ENCODE peak calls at places on chromosomes 7 and 10, in four cellular contexts. One of them, this sample, is unnamed.

GRCh38 chr10:2798340-2798739 is 269.0 kb upstream of the PFKP start:
- DNase-seq in kidney epithelial cell: no peak
- DNase-seq in spleen: no peak
- DNase-seq in Calu3: no peak
- DNase-seq in this sample: no peak

GRCh38 chr10:8054498-8055407 is at the start of gene GATA3:
- DNase-seq in kidney epithelial cell: peak
- DNase-seq in Calu3: peak
- DNase-seq in spleen: peak
- DNase-seq in this sample: no peak

GRCh38 chr10:79488303-79488702 is 24.0 kb upstream of the EIF5AL1 start:
- DNase-seq in kidney epithelial cell: peak
- DNase-seq in spleen: no peak
- DNase-seq in Calu3: peak
- DNase-seq in this sample: no peak

GRCh38 chr10:48623607-48624132 is 18.8 kb upstream of the ARHGAP22 start:
- DNase-seq in Calu3: no peak
- DNase-seq in spleen: no peak
- DNase-seq in kidney epithelial cell: peak
- DNase-seq in this sample: no peak

GRCh38 chr10:71083457-71083975 is 128.9 kb upstream of the UNC5B start:
- DNase-seq in kidney epithelial cell: no peak
- DNase-seq in Calu3: no peak
- DNase-seq in spleen: peak
- DNase-seq in this sample: no peak

GRCh38 chr10:90193240-90193985 is 492.0 kb downstream of the KIF20B start:
- DNase-seq in kidney epithelial cell: no peak
- DNase-seq in spleen: no peak
- DNase-seq in Calu3: no peak
- DNase-seq in this sample: no peak

GRCh38 chr10:96873756-96874467 is 41.8 kb downstream of the LCOR start:
- DNase-seq in kidney epithelial cell: no peak
- DNase-seq in Calu3: no peak
- DNase-seq in spleen: no peak
- DNase-seq in this sample: no peak

GRCh38 chr7:132503415-132503814 is 72.9 kb downstream of the PLXNA4 start:
- DNase-seq in Calu3: no peak
- DNase-seq in spleen: peak
- DNase-seq in kidney epithelial cell: no peak
- DNase-seq in this sample: no peak

GRCh38 chr10:79244841-79245504 is 102.3 kb upstream of the PPIF start:
- DNase-seq in kidney epithelial cell: no peak
- DNase-seq in Calu3: no peak
- DNase-seq in spleen: peak
- DNase-seq in this sample: no peak

GRCh38 chr7:88217675-88218427 is 2.0 kb downstream of the SRI start:
- DNase-seq in Calu3: no peak
- DNase-seq in kidney epithelial cell: no peak
- DNase-seq in spleen: no peak
- DNase-seq in this sample: no peak

GRCh38 chr7:93316730-93317129 is 84.6 kb downstream of the VPS50 start:
- DNase-seq in Calu3: no peak
- DNase-seq in spleen: no peak
- DNase-seq in kidney epithelial cell: no peak
- DNase-seq in this sample: no peak

GRCh38 chr7:122553761-122554160 is 145.2 kb downstream of the RNF133 start:
- DNase-seq in spleen: no peak
- DNase-seq in Calu3: no peak
- DNase-seq in kidney epithelial cell: no peak
- DNase-seq in this sample: no peak

GRCh38 chr10:1776127-1776662 is 38.9 kb upstream of the ADARB2 start:
- DNase-seq in spleen: no peak
- DNase-seq in kidney epithelial cell: no peak
- DNase-seq in Calu3: no peak
- DNase-seq in this sample: no peak

DNA sequence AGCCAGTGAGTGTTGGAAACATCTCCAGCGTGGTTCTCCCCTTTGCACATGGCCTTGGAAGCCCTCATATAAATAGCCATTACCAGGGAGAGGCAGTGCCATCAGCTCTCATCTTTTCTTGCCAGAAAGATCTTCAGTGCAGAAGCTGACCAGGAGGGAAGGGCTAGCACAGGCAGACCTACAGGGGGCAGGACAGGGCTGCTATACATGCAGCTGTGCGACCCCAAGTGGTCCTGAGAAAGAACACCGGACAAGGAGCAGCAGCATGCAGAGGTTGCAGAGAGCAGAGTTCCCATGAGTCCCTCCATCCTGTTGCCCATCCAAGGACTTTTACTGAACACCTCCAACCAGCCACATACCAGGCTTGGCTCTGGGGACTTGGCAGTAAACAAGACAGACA is 17.1 kb downstream of the GRID1 start:
- DNase-seq in spleen: peak
- DNase-seq in Calu3: no peak
- DNase-seq in kidney epithelial cell: no peak
- DNase-seq in this sample: no peak
- TF ChIP-seq CTCF in spleen: no peak
- TF ChIP-seq CTCF in Calu3: no peak
- TF ChIP-seq CTCF in kidney epithelial cell: peak
- TF ChIP-seq CTCF in this sample: no peak

DNA sequence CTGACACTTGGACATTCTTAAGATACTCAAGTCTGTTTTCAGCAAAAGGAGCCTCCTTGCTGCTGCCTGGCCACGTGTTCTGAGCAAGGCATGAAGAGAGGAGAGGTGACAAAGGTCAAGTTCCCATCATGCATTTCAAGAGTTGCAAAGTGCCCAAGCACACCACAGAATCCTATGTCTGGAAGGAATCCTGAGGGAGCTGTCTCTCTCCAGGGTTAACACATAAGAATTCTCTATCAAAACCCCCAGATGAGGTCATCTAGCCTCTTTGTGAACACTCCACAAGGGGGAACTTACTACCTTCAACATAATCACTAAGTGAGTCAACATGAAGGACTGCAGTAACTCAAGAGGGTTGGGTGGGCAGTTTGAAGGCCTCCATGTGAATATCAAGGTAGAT is 155.5 kb downstream of the RNF216 start:
- DNase-seq in spleen: no peak
- DNase-seq in Calu3: no peak
- DNase-seq in kidney epithelial cell: peak
- DNase-seq in this sample: no peak
- TF ChIP-seq CTCF in spleen: no peak
- TF ChIP-seq CTCF in Calu3: no peak
- TF ChIP-seq CTCF in kidney epithelial cell: no peak
- TF ChIP-seq CTCF in this sample: no peak

DNA sequence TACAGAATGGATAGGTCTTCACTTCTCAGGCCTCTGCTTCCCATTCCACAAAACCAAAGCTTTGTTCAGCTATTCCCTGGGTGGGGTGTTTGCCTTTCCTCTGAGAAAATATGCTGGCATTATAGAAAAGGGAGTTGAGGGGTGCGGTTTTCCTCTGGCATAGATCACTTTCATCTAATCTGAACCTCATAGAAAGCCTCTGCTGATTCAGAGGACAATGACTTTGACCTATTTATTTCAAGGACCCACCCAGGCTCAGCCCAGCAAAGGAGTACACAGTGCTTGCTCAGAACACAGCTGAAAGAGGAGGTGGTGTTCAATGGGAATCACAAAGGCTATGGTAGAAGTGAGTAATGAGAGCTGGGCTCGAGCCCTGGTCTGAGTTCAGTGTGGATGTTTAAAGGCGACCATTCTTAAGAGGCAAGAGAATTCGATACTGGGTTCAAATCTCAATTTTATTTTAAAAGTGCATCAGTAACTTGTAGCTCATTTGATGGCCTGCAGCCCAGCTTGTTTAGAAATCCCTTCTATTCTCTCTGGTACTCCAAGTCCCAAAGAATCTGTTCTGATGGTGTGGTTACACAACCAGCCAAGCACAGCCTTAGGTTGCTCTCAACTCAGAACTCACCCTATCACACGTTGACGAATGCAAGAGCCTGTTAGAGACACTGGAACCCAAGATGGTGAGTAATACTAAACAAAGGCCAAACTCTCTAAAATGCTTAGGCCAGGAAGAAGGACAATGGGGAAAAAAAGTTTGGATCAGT is 1012.8 kb downstream of the LRMDA start:
- DNase-seq in Calu3: no peak
- DNase-seq in kidney epithelial cell: no peak
- DNase-seq in spleen: no peak
- DNase-seq in this sample: no peak
- TF ChIP-seq CTCF in Calu3: no peak
- TF ChIP-seq CTCF in kidney epithelial cell: no peak
- TF ChIP-seq CTCF in spleen: no peak
- TF ChIP-seq CTCF in this sample: no peak

GRCh38 chr7:44811571-44811970 is 15.1 kb downstream of the PPIA start:
- DNase-seq in kidney epithelial cell: no peak
- DNase-seq in Calu3: no peak
- DNase-seq in spleen: no peak
- DNase-seq in this sample: no peak

GRCh38 chr7:44811093-44811492 is 14.6 kb downstream of the PPIA start:
- DNase-seq in spleen: no peak
- DNase-seq in kidney epithelial cell: no peak
- DNase-seq in Calu3: peak
- DNase-seq in this sample: no peak

GRCh38 chr7:44819292-44819691 is 22.8 kb downstream of the PPIA start:
- DNase-seq in spleen: no peak
- DNase-seq in kidney epithelial cell: no peak
- DNase-seq in Calu3: no peak
- DNase-seq in this sample: no peak

DNA sequence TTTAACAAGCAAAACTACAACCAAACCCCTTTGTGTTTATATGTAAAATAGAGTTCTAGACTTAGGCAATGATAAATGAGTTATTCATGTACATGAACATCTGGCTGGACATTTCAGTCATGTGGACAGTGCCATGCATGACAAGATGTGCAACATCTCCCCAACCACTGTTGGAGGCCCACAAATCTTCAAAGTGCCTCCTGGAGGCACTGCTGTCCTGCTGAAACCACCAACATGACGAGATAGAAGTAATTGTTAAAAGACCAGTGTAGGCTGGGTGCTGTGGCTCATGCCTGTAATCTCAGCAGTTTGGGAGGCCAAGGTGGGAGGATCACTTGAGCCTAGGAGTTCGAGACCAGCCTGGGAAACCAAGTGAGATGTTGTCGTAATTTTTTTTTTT is 18.5 kb downstream of the PPIA start:
- DNase-seq in Calu3: no peak
- DNase-seq in spleen: no peak
- DNase-seq in kidney epithelial cell: no peak
- DNase-seq in this sample: no peak
- TF ChIP-seq CTCF in Calu3: no peak
- TF ChIP-seq CTCF in spleen: no peak
- TF ChIP-seq CTCF in kidney epithelial cell: no peak
- TF ChIP-seq CTCF in this sample: no peak

GRCh38 chr7:2607122-2607912 is 24.5 kb upstream of the TTYH3 start:
- DNase-seq in spleen: peak
- DNase-seq in Calu3: no peak
- DNase-seq in kidney epithelial cell: no peak
- DNase-seq in this sample: no peak

GRCh38 chr7:2610466-2610865 is 21.3 kb upstream of the TTYH3 start:
- DNase-seq in spleen: no peak
- DNase-seq in Calu3: no peak
- DNase-seq in kidney epithelial cell: no peak
- DNase-seq in this sample: no peak

GRCh38 chr7:2610898-2611297 is 20.9 kb upstream of the TTYH3 start:
- DNase-seq in kidney epithelial cell: no peak
- DNase-seq in spleen: no peak
- DNase-seq in Calu3: no peak
- DNase-seq in this sample: no peak

GRCh38 chr7:2607913-2608899 is 23.6 kb upstream of the TTYH3 start:
- DNase-seq in spleen: no peak
- DNase-seq in kidney epithelial cell: no peak
- DNase-seq in Calu3: no peak
- DNase-seq in this sample: no peak

GRCh38 chr7:2609001-2609411 is 22.8 kb upstream of the TTYH3 start:
- DNase-seq in kidney epithelial cell: no peak
- DNase-seq in Calu3: no peak
- DNase-seq in spleen: no peak
- DNase-seq in this sample: no peak
- TF ChIP-seq CTCF in kidney epithelial cell: peak
- TF ChIP-seq CTCF in Calu3: no peak
- TF ChIP-seq CTCF in spleen: peak
- TF ChIP-seq CTCF in this sample: no peak

GRCh38 chr7:127629268-127629854 is 11.4 kb upstream of the PAX4 start:
- DNase-seq in spleen: no peak
- DNase-seq in kidney epithelial cell: no peak
- DNase-seq in Calu3: peak
- DNase-seq in this sample: no peak
- TF ChIP-seq CTCF in spleen: peak
- TF ChIP-seq CTCF in kidney epithelial cell: peak
- TF ChIP-seq CTCF in Calu3: peak
- TF ChIP-seq CTCF in this sample: peak

This sample was measured in esophagus squamous epithelium.